ENCODE peak calls at places on chromosomes 6 and 20, in five cellular contexts. One of them, this sample, is unnamed.

GRCh38 chr6:125307964-125308615 is 6.3 kb upstream of the HDDC2 start:
- DNase-seq in sigmoid colon: no peak
- DNase-seq in SK-N-SH: no peak
- DNase-seq in prostate gland: peak
- DNase-seq in H1: no peak
- DNase-seq in this sample: no peak

GRCh38 chr6:149860834-149861602 is 3.1 kb downstream of the LRP11 start:
- DNase-seq in H1: no peak
- DNase-seq in SK-N-SH: no peak
- DNase-seq in prostate gland: no peak
- DNase-seq in sigmoid colon: no peak
- DNase-seq in this sample: no peak

GRCh38 chr6:21158873-21159272 is 434.7 kb upstream of the SOX4 start:
- DNase-seq in prostate gland: no peak
- DNase-seq in SK-N-SH: no peak
- DNase-seq in H1: no peak
- DNase-seq in sigmoid colon: no peak
- DNase-seq in this sample: no peak

GRCh38 chr6:50264995-50265571 is 215.4 kb upstream of the DEFB112 start:
- DNase-seq in H1: no peak
- DNase-seq in sigmoid colon: no peak
- DNase-seq in SK-N-SH: peak
- DNase-seq in prostate gland: no peak
- DNase-seq in this sample: no peak

GRCh38 chr20:38131588-38132121 is 33.4 kb downstream of the TGM2 start:
- DNase-seq in H1: no peak
- DNase-seq in prostate gland: no peak
- DNase-seq in sigmoid colon: peak
- DNase-seq in SK-N-SH: peak
- DNase-seq in this sample: no peak

GRCh38 chr6:34021839-34022190 is 124.1 kb downstream of the GRM4 start:
- DNase-seq in prostate gland: peak
- DNase-seq in SK-N-SH: no peak
- DNase-seq in sigmoid colon: no peak
- DNase-seq in H1: no peak
- DNase-seq in this sample: no peak

GRCh38 chr20:58466309-58466708 is 48.9 kb downstream of the APCDD1L start:
- DNase-seq in H1: no peak
- DNase-seq in SK-N-SH: no peak
- DNase-seq in prostate gland: no peak
- DNase-seq in sigmoid colon: no peak
- DNase-seq in this sample: no peak

GRCh38 chr20:3543901-3544507 is 73.2 kb downstream of the ATRN start:
- DNase-seq in sigmoid colon: no peak
- DNase-seq in prostate gland: no peak
- DNase-seq in SK-N-SH: no peak
- DNase-seq in H1: no peak
- DNase-seq in this sample: no peak

GRCh38 chr6:150118642-150119041 is 24.2 kb upstream of the PPP1R14C start:
- DNase-seq in prostate gland: peak
- DNase-seq in sigmoid colon: no peak
- DNase-seq in SK-N-SH: no peak
- DNase-seq in H1: no peak
- DNase-seq in this sample: no peak

GRCh38 chr6:116779569-116780164 is 14.1 kb upstream of the FAM162B start:
- DNase-seq in SK-N-SH: peak
- DNase-seq in prostate gland: no peak
- DNase-seq in sigmoid colon: no peak
- DNase-seq in H1: no peak
- DNase-seq in this sample: peak

GRCh38 chr20:62709537-62709905 is 885 bp downstream of the NTSR1 start:
- DNase-seq in SK-N-SH: no peak
- DNase-seq in sigmoid colon: no peak
- DNase-seq in H1: no peak
- DNase-seq in prostate gland: no peak
- DNase-seq in this sample: no peak

GRCh38 chr6:28542440-28543293 is 17.0 kb downstream of the GPX5 start:
- DNase-seq in prostate gland: peak
- DNase-seq in sigmoid colon: no peak
- DNase-seq in H1: peak
- DNase-seq in SK-N-SH: peak
- DNase-seq in this sample: peak

GRCh38 chr6:92810913-92811312 is 608.4 kb downstream of the EPHA7 start:
- DNase-seq in H1: peak
- DNase-seq in sigmoid colon: no peak
- DNase-seq in prostate gland: peak
- DNase-seq in SK-N-SH: peak
- DNase-seq in this sample: peak

GRCh38 chr20:32537657-32538525 is 47.2 kb downstream of the NOL4L start:
- DNase-seq in sigmoid colon: no peak
- DNase-seq in SK-N-SH: peak
- DNase-seq in prostate gland: no peak
- DNase-seq in H1: no peak
- DNase-seq in this sample: no peak

GRCh38 chr6:113306552-113307145 is 550.5 kb upstream of the MARCKS start:
- DNase-seq in prostate gland: peak
- DNase-seq in SK-N-SH: no peak
- DNase-seq in H1: peak
- DNase-seq in sigmoid colon: peak
- DNase-seq in this sample: peak

GRCh38 chr6:168109171-168109570 is 30.2 kb upstream of the FRMD1 start:
- DNase-seq in sigmoid colon: no peak
- DNase-seq in prostate gland: no peak
- DNase-seq in SK-N-SH: no peak
- DNase-seq in H1: no peak
- DNase-seq in this sample: no peak

GRCh38 chr6:122548820-122549219 is 61.4 kb upstream of the PKIB start:
- DNase-seq in SK-N-SH: no peak
- DNase-seq in H1: no peak
- DNase-seq in prostate gland: no peak
- DNase-seq in sigmoid colon: no peak
- DNase-seq in this sample: no peak

DNA sequence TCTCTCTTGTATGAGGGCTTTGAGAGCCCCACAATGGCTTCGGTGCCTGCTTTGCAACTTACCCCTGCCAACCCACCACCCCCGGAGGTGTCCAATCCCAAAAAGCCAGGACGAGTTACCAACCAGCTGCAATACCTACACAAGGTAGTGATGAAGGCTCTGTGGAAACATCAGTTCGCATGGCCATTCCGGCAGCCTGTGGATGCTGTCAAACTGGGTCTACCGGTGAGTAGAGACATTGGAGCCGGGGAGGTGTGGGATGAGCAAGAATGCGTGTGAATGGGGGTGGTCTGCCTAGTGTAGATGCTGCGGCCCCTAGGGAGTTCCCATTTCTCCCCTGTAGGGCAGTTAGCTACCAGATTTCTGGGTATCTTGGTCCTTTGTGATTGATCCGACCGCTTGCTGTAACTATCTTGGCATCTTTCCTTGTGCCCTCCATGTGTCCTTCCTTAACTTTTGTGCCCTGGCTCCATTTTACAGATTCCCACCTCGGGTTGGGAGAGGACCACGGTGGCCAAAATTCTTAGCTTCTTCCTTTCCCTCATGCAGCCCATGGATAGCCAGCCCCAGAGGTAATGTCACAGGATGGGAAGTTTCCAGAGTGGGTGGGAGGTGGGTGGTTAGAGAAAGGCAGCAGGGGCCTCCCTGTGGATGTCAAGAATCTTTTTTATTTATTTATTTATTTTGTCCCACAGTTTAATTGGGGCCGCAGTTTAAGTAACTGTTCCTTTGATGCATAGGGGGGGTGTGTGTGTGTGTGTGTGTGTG is 6.3 kb downstream of the BRD2 start:
- DNase-seq in H1: no peak
- DNase-seq in prostate gland: no peak
- DNase-seq in sigmoid colon: no peak
- DNase-seq in SK-N-SH: no peak
- DNase-seq in this sample: no peak
- TF ChIP-seq POLR2AphosphoS5 in H1: peak
- TF ChIP-seq POLR2AphosphoS5 in prostate gland: no peak
- TF ChIP-seq POLR2AphosphoS5 in sigmoid colon: no peak
- TF ChIP-seq POLR2AphosphoS5 in SK-N-SH: peak
- TF ChIP-seq POLR2AphosphoS5 in this sample: peak

GRCh38 chr6:90611996-90612690 is 25.3 kb upstream of the MAP3K7 start:
- DNase-seq in prostate gland: no peak
- DNase-seq in SK-N-SH: peak
- DNase-seq in sigmoid colon: no peak
- DNase-seq in H1: no peak
- DNase-seq in this sample: no peak
- TF ChIP-seq CTCF in prostate gland: no peak
- TF ChIP-seq CTCF in SK-N-SH: no peak
- TF ChIP-seq CTCF in sigmoid colon: no peak
- TF ChIP-seq CTCF in H1: no peak
- TF ChIP-seq CTCF in this sample: no peak

GRCh38 chr6:89183294-89183693 is 33.9 kb downstream of the GABRR1 start:
- DNase-seq in SK-N-SH: no peak
- DNase-seq in prostate gland: no peak
- DNase-seq in sigmoid colon: no peak
- DNase-seq in H1: no peak
- DNase-seq in this sample: no peak
- TF ChIP-seq POLR2AphosphoS5 in SK-N-SH: no peak
- TF ChIP-seq POLR2AphosphoS5 in prostate gland: no peak
- TF ChIP-seq POLR2AphosphoS5 in sigmoid colon: no peak
- TF ChIP-seq POLR2AphosphoS5 in H1: no peak
- TF ChIP-seq POLR2AphosphoS5 in this sample: no peak

GRCh38 chr20:57390604-57391438 is at the start of gene RBM38:
- DNase-seq in sigmoid colon: peak
- DNase-seq in H1: no peak
- DNase-seq in prostate gland: no peak
- DNase-seq in SK-N-SH: peak
- DNase-seq in this sample: no peak

GRCh38 chr20:57387463-57387862 is 3.7 kb upstream of the RBM38 start:
- DNase-seq in SK-N-SH: no peak
- DNase-seq in H1: no peak
- DNase-seq in prostate gland: no peak
- DNase-seq in sigmoid colon: peak
- DNase-seq in this sample: no peak

GRCh38 chr20:57389695-57390603 is 1.2 kb upstream of the RBM38 start:
- DNase-seq in prostate gland: no peak
- DNase-seq in H1: no peak
- DNase-seq in SK-N-SH: no peak
- DNase-seq in sigmoid colon: peak
- DNase-seq in this sample: no peak

GRCh38 chr20:57387945-57388351 is 3.2 kb upstream of the RBM38 start:
- DNase-seq in prostate gland: no peak
- DNase-seq in SK-N-SH: no peak
- DNase-seq in H1: no peak
- DNase-seq in sigmoid colon: peak
- DNase-seq in this sample: no peak

GRCh38 chr20:57388953-57389694 is 2.1 kb upstream of the RBM38 start:
- DNase-seq in H1: no peak
- DNase-seq in prostate gland: peak
- DNase-seq in SK-N-SH: no peak
- DNase-seq in sigmoid colon: peak
- DNase-seq in this sample: no peak
- TF ChIP-seq CTCF in H1: peak
- TF ChIP-seq CTCF in prostate gland: no peak
- TF ChIP-seq CTCF in SK-N-SH: peak
- TF ChIP-seq CTCF in sigmoid colon: peak
- TF ChIP-seq CTCF in this sample: no peak